ENCODE peak calls at places on chromosomes 11 and 22, in nine cellular contexts. A is A549, S is uterus, G is brain microvascular endothelial cell, D is testis, K is ovary, O is HFFc6, Y is spleen, I is endothelial cell. B is an unnamed sample.

GRCh38 chr11:67303989-67304411 is 670 bp downstream of the SSH3 start:
- DNase-seq in D (no peak), S (peak), Y (peak), A (no peak), K (peak), I (no peak), O (no peak), G (no peak), B (no peak)

GRCh38 chr11:19320764-19321163 is 80.0 kb upstream of the E2F8 start:
- DNase-seq in S (no peak), G (no peak), O (no peak), A (no peak), K (no peak), D (no peak), Y (no peak), I (no peak), B (no peak)

GRCh38 chr11:45666648-45667642 is 1.5 kb upstream of the CHST1 start:
- DNase-seq in O (no peak), A (no peak), K (peak), S (no peak), G (no peak), I (no peak), Y (no peak), D (no peak), B (no peak)

GRCh38 chr11:94671553-94672366 is 96.4 kb upstream of the AMOTL1 start:
- DNase-seq in O (peak), Y (no peak), I (no peak), D (no peak), A (no peak), S (no peak), G (peak), K (no peak), B (no peak)

GRCh38 chr11:65915821-65916251 is 3.0 kb downstream of the C11orf68 start:
- DNase-seq in O (peak), S (peak), Y (peak), G (peak), I (no peak), K (peak), A (peak), D (peak), B (no peak)

GRCh38 chr11:107017433-107018227 is 646 bp downstream of the GUCY1A2 start:
- DNase-seq in Y (peak), I (peak), K (peak), S (peak), G (no peak), O (no peak), D (peak), A (peak), B (peak)

GRCh38 chr22:46798366-46799057 is 36.1 kb downstream of the TBC1D22A start:
- DNase-seq in Y (peak), A (peak), K (peak), S (peak), G (peak), O (peak), D (peak), I (peak), B (peak)

GRCh38 chr22:45638834-45639746 is 32.5 kb upstream of the ATXN10 start:
- DNase-seq in K (no peak), I (no peak), A (peak), S (peak), O (peak), G (peak), Y (no peak), D (no peak), B (no peak)

GRCh38 chr11:69351460-69351859 is 57.5 kb downstream of the MYEOV start:
- DNase-seq in D (no peak), A (no peak), Y (no peak), I (no peak), K (no peak), O (peak), S (no peak), G (peak), B (no peak)

GRCh38 chr11:16603890-16604783 is 134.3 kb upstream of the C11orf58 start:
- DNase-seq in K (peak), S (no peak), G (peak), O (no peak), Y (peak), I (peak), A (no peak), D (peak), B (no peak)

GRCh38 chr11:27431808-27432207 is 40.8 kb downstream of the LGR4 start:
- DNase-seq in K (no peak), O (no peak), A (no peak), Y (no peak), D (no peak), G (no peak), S (no peak), I (no peak), B (no peak)

GRCh38 chr11:130197386-130198035 is 37.9 kb downstream of the ST14 start:
- DNase-seq in Y (no peak), O (no peak), A (no peak), G (no peak), K (no peak), D (no peak), I (no peak), S (no peak), B (no peak)

GRCh38 chr11:1817511-1817910 is 17.3 kb upstream of the SYT8 start:
- DNase-seq in G (no peak), A (no peak), O (no peak), K (no peak), I (no peak), S (no peak), D (no peak), Y (no peak), B (no peak)

GRCh38 chr11:2567026-2567671 is 122.3 kb downstream of the KCNQ1 start:
- DNase-seq in Y (peak), S (no peak), A (no peak), D (no peak), G (no peak), O (no peak), K (no peak), I (no peak), B (no peak)

GRCh38 chr11:112697779-112698178 is 263.4 kb upstream of the NCAM1 start:
- DNase-seq in O (no peak), D (no peak), Y (no peak), G (no peak), I (no peak), S (no peak), K (no peak), A (no peak), B (no peak)

GRCh38 chr22:37431811-37432707 is 4.8 kb upstream of the ELFN2 start:
- DNase-seq in S (no peak), Y (no peak), D (no peak), A (peak), I (no peak), K (no peak), O (peak), G (peak), B (no peak)

GRCh38 chr11:67010296-67010905 is 12.5 kb upstream of the SYT12 start:
- DNase-seq in D (no peak), A (no peak), S (no peak), O (no peak), I (no peak), Y (no peak), K (no peak), G (no peak), B (no peak)

GRCh38 chr11:101008961-101009684 is 120.5 kb downstream of the PGR start:
- DNase-seq in D (no peak), A (no peak), O (no peak), I (no peak), G (no peak), K (no peak), S (no peak), Y (no peak), B (no peak)

GRCh38 chr11:27217948-27218410 is 145.0 kb downstream of the CCDC34 start:
- DNase-seq in S (no peak), I (no peak), Y (no peak), D (no peak), G (peak), A (no peak), O (peak), K (no peak), B (no peak)

DNA sequence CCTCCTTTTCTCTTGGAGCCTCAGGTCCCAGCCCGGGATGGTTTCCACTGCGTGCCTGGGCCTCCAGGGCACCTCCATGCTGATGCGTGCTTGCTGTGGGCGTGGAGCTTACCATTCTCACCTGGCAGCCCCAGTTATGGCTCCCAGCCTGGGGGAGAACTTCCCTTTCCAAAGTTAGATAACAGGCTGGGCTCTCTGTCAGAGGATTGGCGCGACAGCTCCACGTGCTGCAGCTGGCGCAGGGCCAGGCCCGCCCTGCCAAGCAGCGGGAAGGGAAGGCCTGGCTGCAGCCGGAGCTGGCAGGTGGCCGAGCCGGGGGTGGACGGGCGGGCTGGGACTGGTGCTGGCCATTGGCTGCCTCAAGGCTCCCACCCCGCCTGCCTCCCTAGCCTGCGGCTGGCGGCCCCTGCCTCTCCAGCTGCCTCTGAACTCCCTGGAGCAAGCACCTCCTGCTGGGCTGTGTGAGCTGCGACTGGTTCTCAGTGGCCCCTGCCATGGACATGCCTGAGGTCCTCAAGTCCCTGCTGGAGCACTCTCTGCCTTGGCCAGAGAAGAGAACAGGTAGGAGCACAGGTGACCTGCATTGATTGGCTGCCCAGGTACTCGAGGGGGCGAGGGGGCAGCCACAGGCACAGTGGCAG is 14.6 kb upstream of the TEF start:
- DNase-seq in S (peak), K (peak), I (no peak), A (peak), D (peak), Y (peak), O (peak), G (peak), B (no peak)
- TF ChIP-seq CTCF in S (peak), K (peak), I (no peak), A (no peak), D (no peak), Y (no peak), O (peak), G (peak), B (no peak)

GRCh38 chr11:762421-763072 is 14.7 kb downstream of the GATD1 start:
- DNase-seq in K (no peak), Y (peak), G (peak), D (no peak), I (no peak), S (no peak), A (peak), O (peak), B (no peak)
- TF ChIP-seq CTCF in K (no peak), Y (no peak), G (peak), D (no peak), I (no peak), S (no peak), A (peak), O (peak), B (no peak)

GRCh38 chr11:86538223-86538548 is 134.2 kb downstream of the ME3 start:
- DNase-seq in G (no peak), D (no peak), A (no peak), S (no peak), Y (no peak), K (no peak), I (no peak), O (no peak), B (no peak)

GRCh38 chr11:86535773-86536172 is 136.6 kb downstream of the ME3 start:
- DNase-seq in Y (no peak), O (no peak), D (no peak), S (no peak), G (no peak), K (no peak), I (no peak), A (no peak), B (no peak)

GRCh38 chr11:86537541-86538222 is 134.7 kb downstream of the ME3 start:
- DNase-seq in A (no peak), G (peak), K (no peak), D (no peak), I (peak), S (no peak), Y (no peak), O (no peak), B (no peak)
- TF ChIP-seq CTCF in A (no peak), G (peak), K (no peak), D (no peak), I (no peak), S (no peak), Y (no peak), O (no peak), B (no peak)

GRCh38 chr22:32538516-32538915 is 63.9 kb downstream of the FBXO7 start:
- DNase-seq in K (no peak), G (no peak), S (no peak), D (no peak), O (no peak), I (no peak), Y (no peak), A (no peak), B (no peak)
- TF ChIP-seq CTCF in K (no peak), G (no peak), S (no peak), D (no peak), O (no peak), I (no peak), Y (no peak), A (no peak), B (no peak)

GRCh38 chr11:58564226-58564625 is 11.4 kb downstream of the LPXN start:
- DNase-seq in I (no peak), Y (no peak), D (no peak), G (no peak), K (no peak), O (no peak), S (no peak), A (no peak), B (no peak)
- TF ChIP-seq CTCF in I (no peak), Y (no peak), D (no peak), G (no peak), K (no peak), O (no peak), S (no peak), A (no peak), B (no peak)